ENCODE peak calls at places on chromosomes 1 and 21, in eight cellular contexts. One of them, this sample, is unnamed.
A peak's percentile ranks its signal among the peaks of the same experiment; 100 is the strongest.

GRCh38 chr1:25703671-25704637 is 87.4 kb downstream of the MAN1C1 start:
- DNase-seq in lower leg skin: no peak
- DNase-seq in psoas muscle: no peak
- DNase-seq in colonic mucosa: no peak
- DNase-seq in cardiac muscle cell: no peak
- DNase-seq in fibroblast of pulmonary artery: no peak
- DNase-seq in GM23338: no peak
- DNase-seq in uterus: no peak
- DNase-seq in this sample: no peak

GRCh38 chr1:8439015-8439702 is 121.2 kb downstream of the SLC45A1 start:
- DNase-seq in fibroblast of pulmonary artery: peak; percentile 87
- DNase-seq in colonic mucosa: peak; percentile 74
- DNase-seq in cardiac muscle cell: peak; percentile 92
- DNase-seq in uterus: peak; percentile 80
- DNase-seq in psoas muscle: peak; percentile 86
- DNase-seq in lower leg skin: peak; percentile 73
- DNase-seq in GM23338: peak; percentile 88
- DNase-seq in this sample: peak; percentile 86

GRCh38 chr1:92831368-92831761 is 475 bp upstream of the RPL5 start:
- DNase-seq in cardiac muscle cell: no peak
- DNase-seq in fibroblast of pulmonary artery: no peak
- DNase-seq in psoas muscle: no peak
- DNase-seq in uterus: no peak
- DNase-seq in colonic mucosa: no peak
- DNase-seq in GM23338: peak; percentile 26
- DNase-seq in lower leg skin: no peak
- DNase-seq in this sample: no peak

GRCh38 chr1:113677250-113678158 is 81.8 kb downstream of the PHTF1 start:
- DNase-seq in fibroblast of pulmonary artery: peak; percentile 78
- DNase-seq in uterus: no peak
- DNase-seq in psoas muscle: peak; percentile 58
- DNase-seq in lower leg skin: no peak
- DNase-seq in GM23338: peak; percentile 74
- DNase-seq in colonic mucosa: no peak
- DNase-seq in cardiac muscle cell: peak; percentile 67
- DNase-seq in this sample: peak; percentile 58

GRCh38 chr1:62407398-62408009 is 29.3 kb upstream of the USP1 start:
- DNase-seq in colonic mucosa: peak; percentile 31
- DNase-seq in uterus: no peak
- DNase-seq in psoas muscle: no peak
- DNase-seq in lower leg skin: no peak
- DNase-seq in GM23338: peak; percentile 84
- DNase-seq in fibroblast of pulmonary artery: peak; percentile 72
- DNase-seq in cardiac muscle cell: peak; percentile 75
- DNase-seq in this sample: peak; percentile 56

GRCh38 chr1:202113690-202114300 is 8.9 kb upstream of the GPR37L1 start:
- DNase-seq in GM23338: no peak
- DNase-seq in fibroblast of pulmonary artery: no peak
- DNase-seq in colonic mucosa: no peak
- DNase-seq in uterus: no peak
- DNase-seq in cardiac muscle cell: no peak
- DNase-seq in psoas muscle: no peak
- DNase-seq in lower leg skin: no peak
- DNase-seq in this sample: no peak

GRCh38 chr1:39229504-39229903 is 25.0 kb downstream of the MACF1 start:
- DNase-seq in GM23338: no peak
- DNase-seq in cardiac muscle cell: no peak
- DNase-seq in uterus: no peak
- DNase-seq in colonic mucosa: no peak
- DNase-seq in psoas muscle: no peak
- DNase-seq in fibroblast of pulmonary artery: no peak
- DNase-seq in lower leg skin: no peak
- DNase-seq in this sample: peak; percentile 54

GRCh38 chr1:224623310-224623714 is 7.2 kb downstream of the CNIH3 start:
- DNase-seq in psoas muscle: no peak
- DNase-seq in lower leg skin: no peak
- DNase-seq in fibroblast of pulmonary artery: no peak
- DNase-seq in cardiac muscle cell: no peak
- DNase-seq in GM23338: no peak
- DNase-seq in uterus: no peak
- DNase-seq in colonic mucosa: no peak
- DNase-seq in this sample: peak; percentile 73

GRCh38 chr1:185741551-185741950 is 7.4 kb downstream of the HMCN1 start:
- DNase-seq in fibroblast of pulmonary artery: peak; percentile 53
- DNase-seq in colonic mucosa: no peak
- DNase-seq in psoas muscle: no peak
- DNase-seq in uterus: no peak
- DNase-seq in lower leg skin: no peak
- DNase-seq in cardiac muscle cell: no peak
- DNase-seq in GM23338: no peak
- DNase-seq in this sample: no peak

GRCh38 chr1:230992100-230992774 is 13.3 kb downstream of the ARV1 start:
- DNase-seq in uterus: no peak
- DNase-seq in lower leg skin: no peak
- DNase-seq in GM23338: no peak
- DNase-seq in fibroblast of pulmonary artery: no peak
- DNase-seq in cardiac muscle cell: no peak
- DNase-seq in psoas muscle: no peak
- DNase-seq in colonic mucosa: no peak
- DNase-seq in this sample: no peak

GRCh38 chr1:239739919-239740318 is 351.8 kb upstream of the FMN2 start:
- DNase-seq in fibroblast of pulmonary artery: no peak
- DNase-seq in psoas muscle: no peak
- DNase-seq in uterus: no peak
- DNase-seq in cardiac muscle cell: no peak
- DNase-seq in colonic mucosa: no peak
- DNase-seq in GM23338: no peak
- DNase-seq in lower leg skin: no peak
- DNase-seq in this sample: no peak

GRCh38 chr1:159089184-159089791 is 12.7 kb upstream of the AIM2 start:
- DNase-seq in lower leg skin: no peak
- DNase-seq in psoas muscle: no peak
- DNase-seq in cardiac muscle cell: no peak
- DNase-seq in colonic mucosa: no peak
- DNase-seq in uterus: no peak
- DNase-seq in GM23338: peak; percentile 66
- DNase-seq in fibroblast of pulmonary artery: no peak
- DNase-seq in this sample: no peak

GRCh38 chr1:159092398-159092760 is 15.8 kb upstream of the AIM2 start:
- DNase-seq in fibroblast of pulmonary artery: no peak
- DNase-seq in lower leg skin: no peak
- DNase-seq in GM23338: no peak
- DNase-seq in colonic mucosa: no peak
- DNase-seq in cardiac muscle cell: no peak
- DNase-seq in psoas muscle: no peak
- DNase-seq in uterus: no peak
- DNase-seq in this sample: no peak

GRCh38 chr1:159088566-159089183 is 12.1 kb upstream of the AIM2 start:
- DNase-seq in uterus: no peak
- DNase-seq in GM23338: no peak
- DNase-seq in fibroblast of pulmonary artery: no peak
- DNase-seq in colonic mucosa: no peak
- DNase-seq in psoas muscle: no peak
- DNase-seq in cardiac muscle cell: no peak
- DNase-seq in lower leg skin: no peak
- DNase-seq in this sample: no peak

GRCh38 chr1:159090566-159091546 is 14.3 kb upstream of the AIM2 start:
- DNase-seq in psoas muscle: no peak
- DNase-seq in lower leg skin: no peak
- DNase-seq in uterus: no peak
- DNase-seq in colonic mucosa: no peak
- DNase-seq in GM23338: no peak
- DNase-seq in cardiac muscle cell: no peak
- DNase-seq in fibroblast of pulmonary artery: peak; percentile 38
- DNase-seq in this sample: peak; percentile 10

GRCh38 chr1:159091547-159092397 is 15.2 kb upstream of the AIM2 start:
- DNase-seq in uterus: no peak
- DNase-seq in fibroblast of pulmonary artery: peak; percentile 87
- DNase-seq in colonic mucosa: no peak
- DNase-seq in psoas muscle: no peak
- DNase-seq in GM23338: no peak
- DNase-seq in lower leg skin: no peak
- DNase-seq in cardiac muscle cell: no peak
- DNase-seq in this sample: peak; percentile 78
- H3K4me3 ChIP-seq in uterus: no peak overlapping the region
- H3K4me3 ChIP-seq in fibroblast of pulmonary artery: no peak overlapping the region
- H3K4me3 ChIP-seq in colonic mucosa: no peak overlapping the region
- H3K4me3 ChIP-seq in psoas muscle: no peak overlapping the region
- H3K4me3 ChIP-seq in GM23338: no peak overlapping the region
- H3K4me3 ChIP-seq in lower leg skin: no peak overlapping the region
- H3K4me3 ChIP-seq in cardiac muscle cell: no peak overlapping the region
- H3K4me3 ChIP-seq in this sample: no peak overlapping the region

GRCh38 chr1:229420224-229420623 is 13.7 kb downstream of the ACTA1 start:
- DNase-seq in lower leg skin: no peak
- DNase-seq in cardiac muscle cell: no peak
- DNase-seq in uterus: no peak
- DNase-seq in fibroblast of pulmonary artery: no peak
- DNase-seq in GM23338: no peak
- DNase-seq in colonic mucosa: no peak
- DNase-seq in psoas muscle: no peak
- DNase-seq in this sample: no peak

GRCh38 chr1:229425564-229426159 is 8.2 kb downstream of the ACTA1 start:
- DNase-seq in psoas muscle: no peak
- DNase-seq in uterus: no peak
- DNase-seq in cardiac muscle cell: no peak
- DNase-seq in fibroblast of pulmonary artery: no peak
- DNase-seq in GM23338: no peak
- DNase-seq in lower leg skin: no peak
- DNase-seq in colonic mucosa: no peak
- DNase-seq in this sample: no peak

DNA sequence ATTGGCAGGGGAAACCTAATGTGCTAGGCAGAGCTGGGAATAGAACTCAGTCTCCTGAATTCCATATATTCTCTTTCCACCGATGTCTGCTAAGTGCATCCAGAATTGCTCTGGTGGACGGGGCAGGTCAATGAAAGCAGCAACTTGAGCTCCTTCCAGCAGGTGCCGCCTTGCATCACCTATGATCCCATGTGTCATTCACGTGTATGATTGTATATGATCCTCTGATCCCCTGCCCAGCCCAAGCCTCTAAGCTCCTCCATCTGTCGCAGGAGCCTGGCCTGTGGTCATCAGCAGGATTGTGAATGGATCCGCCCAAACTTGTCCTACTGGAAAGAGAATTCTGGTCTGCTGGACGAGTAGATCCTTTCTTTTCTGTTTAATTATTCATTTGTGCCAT is 13.1 kb downstream of the ACTA1 start:
- DNase-seq in uterus: no peak
- DNase-seq in GM23338: no peak
- DNase-seq in colonic mucosa: no peak
- DNase-seq in cardiac muscle cell: no peak
- DNase-seq in fibroblast of pulmonary artery: no peak
- DNase-seq in lower leg skin: no peak
- DNase-seq in psoas muscle: no peak
- DNase-seq in this sample: no peak
- TF ChIP-seq CTCF in uterus: no peak
- TF ChIP-seq CTCF in GM23338: no peak
- TF ChIP-seq CTCF in colonic mucosa: no peak
- TF ChIP-seq CTCF in cardiac muscle cell: no peak
- TF ChIP-seq CTCF in fibroblast of pulmonary artery: no peak
- TF ChIP-seq CTCF in lower leg skin: no peak
- TF ChIP-seq CTCF in psoas muscle: no peak
- TF ChIP-seq CTCF in this sample: no peak

GRCh38 chr1:89603651-89604413 is 29.1 kb upstream of the LRRC8C start:
- DNase-seq in psoas muscle: no peak
- DNase-seq in fibroblast of pulmonary artery: peak; percentile 38
- DNase-seq in lower leg skin: no peak
- DNase-seq in colonic mucosa: no peak
- DNase-seq in uterus: no peak
- DNase-seq in cardiac muscle cell: no peak
- DNase-seq in GM23338: no peak
- DNase-seq in this sample: no peak

GRCh38 chr1:89606227-89606945 is 26.5 kb upstream of the LRRC8C start:
- DNase-seq in uterus: no peak
- DNase-seq in fibroblast of pulmonary artery: no peak
- DNase-seq in colonic mucosa: no peak
- DNase-seq in lower leg skin: no peak
- DNase-seq in cardiac muscle cell: no peak
- DNase-seq in psoas muscle: no peak
- DNase-seq in GM23338: no peak
- DNase-seq in this sample: no peak

GRCh38 chr1:89605692-89606091 is 27.2 kb upstream of the LRRC8C start:
- DNase-seq in psoas muscle: no peak
- DNase-seq in colonic mucosa: no peak
- DNase-seq in uterus: no peak
- DNase-seq in cardiac muscle cell: peak; percentile 57
- DNase-seq in GM23338: no peak
- DNase-seq in lower leg skin: no peak
- DNase-seq in fibroblast of pulmonary artery: peak; percentile 80
- DNase-seq in this sample: peak; percentile 83

GRCh38 chr1:89602871-89603404 is 30.0 kb upstream of the LRRC8C start:
- DNase-seq in cardiac muscle cell: no peak
- DNase-seq in psoas muscle: no peak
- DNase-seq in fibroblast of pulmonary artery: no peak
- DNase-seq in lower leg skin: no peak
- DNase-seq in GM23338: no peak
- DNase-seq in uterus: peak; percentile 26
- DNase-seq in colonic mucosa: no peak
- DNase-seq in this sample: no peak

GRCh38 chr1:89604414-89604735 is 28.5 kb upstream of the LRRC8C start:
- DNase-seq in GM23338: no peak
- DNase-seq in colonic mucosa: no peak
- DNase-seq in uterus: peak; percentile 31
- DNase-seq in cardiac muscle cell: no peak
- DNase-seq in lower leg skin: no peak
- DNase-seq in psoas muscle: no peak
- DNase-seq in fibroblast of pulmonary artery: no peak
- DNase-seq in this sample: no peak
- H3K4me3 ChIP-seq in GM23338: no peak overlapping the region
- H3K4me3 ChIP-seq in colonic mucosa: no peak overlapping the region
- H3K4me3 ChIP-seq in uterus: no peak overlapping the region
- H3K4me3 ChIP-seq in cardiac muscle cell: no peak overlapping the region
- H3K4me3 ChIP-seq in lower leg skin: no peak overlapping the region
- H3K4me3 ChIP-seq in psoas muscle: no peak overlapping the region
- H3K4me3 ChIP-seq in fibroblast of pulmonary artery: no peak overlapping the region
- H3K4me3 ChIP-seq in this sample: no peak overlapping the region

GRCh38 chr21:35727830-35728229 is 332.5 kb downstream of the SETD4 start:
- DNase-seq in psoas muscle: no peak
- DNase-seq in cardiac muscle cell: no peak
- DNase-seq in GM23338: no peak
- DNase-seq in fibroblast of pulmonary artery: no peak
- DNase-seq in uterus: no peak
- DNase-seq in lower leg skin: no peak
- DNase-seq in colonic mucosa: no peak
- DNase-seq in this sample: peak; percentile 12

GRCh38 chr21:35732788-35733187 is 327.5 kb downstream of the SETD4 start:
- DNase-seq in uterus: no peak
- DNase-seq in lower leg skin: no peak
- DNase-seq in GM23338: no peak
- DNase-seq in colonic mucosa: no peak
- DNase-seq in cardiac muscle cell: no peak
- DNase-seq in fibroblast of pulmonary artery: no peak
- DNase-seq in psoas muscle: no peak
- DNase-seq in this sample: no peak

DNA sequence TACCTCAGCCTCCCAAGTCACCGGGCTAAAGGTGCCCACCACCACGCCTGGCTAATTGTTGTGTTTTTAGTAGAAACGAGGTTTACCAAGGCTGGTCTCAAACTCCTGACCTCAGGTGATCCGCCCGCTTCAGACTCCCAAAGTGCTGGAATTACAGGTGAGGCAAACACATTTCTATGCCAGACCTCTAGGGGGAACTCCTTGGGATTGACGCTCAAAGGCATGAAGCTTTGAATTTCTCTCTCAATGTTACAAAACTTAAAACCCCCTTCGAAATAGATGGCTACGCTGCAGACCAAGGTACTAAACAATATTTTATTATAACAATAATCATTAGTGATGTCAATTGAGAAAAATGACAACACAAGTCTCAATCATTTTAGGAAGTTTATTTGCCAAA is 330.0 kb downstream of the SETD4 start:
- DNase-seq in cardiac muscle cell: no peak
- DNase-seq in colonic mucosa: no peak
- DNase-seq in fibroblast of pulmonary artery: no peak
- DNase-seq in psoas muscle: no peak
- DNase-seq in lower leg skin: no peak
- DNase-seq in GM23338: peak; percentile 40
- DNase-seq in uterus: no peak
- DNase-seq in this sample: no peak
- TF ChIP-seq CTCF in cardiac muscle cell: no peak
- TF ChIP-seq CTCF in colonic mucosa: no peak
- TF ChIP-seq CTCF in fibroblast of pulmonary artery: no peak
- TF ChIP-seq CTCF in psoas muscle: no peak
- TF ChIP-seq CTCF in lower leg skin: no peak
- TF ChIP-seq CTCF in GM23338: peak; percentile 48
- TF ChIP-seq CTCF in uterus: no peak
- TF ChIP-seq CTCF in this sample: no peak